ENCODE peak calls at places on chromosomes 12 and 14, in ten cellular contexts. T, Y, A, J, K, G, H, E, L and I are unnamed samples.

GRCh38 chr14:96626916-96627315 is 124.7 kb downstream of the PAPOLA start:
- DNase-seq in L (no peak), G (no peak), H (no peak), E (no peak), J (peak; percentile 10), T (peak; percentile 7), A (peak; percentile 39), Y (no peak), K (no peak), I (no peak)

GRCh38 chr14:65940056-65940735 is 527.7 kb downstream of the FUT8 start:
- DNase-seq in G (no peak), K (no peak), J (no peak), Y (no peak), H (no peak), T (peak; percentile 50), A (peak; percentile 50), E (no peak), L (no peak), I (no peak)

GRCh38 chr14:100524233-100524932 is 62.8 kb downstream of the BEGAIN start:
- DNase-seq in Y (no peak), H (no peak), L (no peak), G (no peak), K (no peak), J (no peak), A (no peak), T (no peak), E (no peak), I (no peak)

GRCh38 chr14:104472536-104473243 is 106.9 kb upstream of the C14orf180 start:
- DNase-seq in J (no peak), T (no peak), Y (no peak), H (no peak), E (no peak), K (no peak), L (no peak), G (no peak), A (no peak), I (no peak)

GRCh38 chr12:101581190-101581589 is 13.6 kb upstream of the MYBPC1 start:
- DNase-seq in G (no peak), J (no peak), H (no peak), A (no peak), Y (no peak), L (no peak), T (no peak), E (no peak), K (no peak), I (no peak)

GRCh38 chr12:48717252-48717695 is 767 bp upstream of the CCNT1 start:
- DNase-seq in Y (no peak), H (no peak), L (no peak), K (no peak), E (no peak), T (peak; percentile 17), A (no peak), G (no peak), J (no peak), I (no peak)

GRCh38 chr14:72013606-72014129 is 81.4 kb downstream of the RGS6 start:
- DNase-seq in T (no peak), J (no peak), G (no peak), A (no peak), L (no peak), K (no peak), Y (no peak), H (no peak), E (no peak), I (no peak)

GRCh38 chr12:123807670-123808069 is 45.6 kb downstream of the DNAH10 start:
- DNase-seq in T (peak; percentile 18), H (no peak), K (no peak), J (no peak), A (no peak), L (no peak), G (no peak), Y (no peak), E (no peak), I (no peak)

GRCh38 chr12:72995616-72996015 is 723.4 kb downstream of the TRHDE start:
- DNase-seq in G (no peak), Y (no peak), L (no peak), H (no peak), T (peak; percentile 16), A (no peak), K (no peak), J (no peak), E (no peak), I (no peak)

GRCh38 chr12:26976687-26977086 is 37.5 kb downstream of the TM7SF3 start:
- DNase-seq in J (no peak), L (no peak), E (no peak), H (no peak), G (no peak), Y (no peak), K (no peak), A (no peak), T (peak; percentile 68), I (no peak)

GRCh38 chr12:116473416-116473815 is 85.8 kb upstream of the MAP1LC3B2 start:
- DNase-seq in T (no peak), K (no peak), H (no peak), L (no peak), J (no peak), E (no peak), Y (no peak), G (no peak), A (no peak), I (no peak)

GRCh38 chr14:105168496-105168978 is at the start of gene JAG2:
- DNase-seq in T (no peak), E (no peak), G (no peak), Y (peak; percentile 51), L (no peak), J (no peak), K (no peak), A (no peak), H (peak; percentile 9), I (peak; percentile 47)

GRCh38 chr14:78851189-78851588 is 681.0 kb downstream of the NRXN3 start:
- DNase-seq in J (no peak), E (no peak), G (no peak), L (no peak), K (no peak), A (no peak), T (no peak), H (no peak), Y (no peak), I (no peak)

GRCh38 chr14:88698651-88699050 is 94.1 kb downstream of the EML5 start:
- DNase-seq in T (no peak), Y (no peak), K (no peak), J (no peak), G (no peak), H (no peak), A (no peak), E (no peak), L (no peak), I (no peak)

GRCh38 chr14:101058571-101058970 is 155.0 kb upstream of the RTL1 start:
- DNase-seq in K (no peak), J (no peak), G (peak; percentile 14), H (no peak), T (no peak), L (no peak), E (no peak), A (no peak), Y (no peak), I (no peak)

GRCh38 chr14:26395726-26396125 is 202.1 kb downstream of the NOVA1 start:
- DNase-seq in H (no peak), G (no peak), T (no peak), E (no peak), J (no peak), Y (no peak), K (no peak), A (no peak), L (no peak), I (no peak)

GRCh38 chr12:91866566-91866965 is 279.1 kb downstream of the BTG1 start:
- DNase-seq in T (no peak), H (no peak), G (no peak), A (no peak), Y (no peak), E (no peak), J (no peak), K (no peak), L (no peak), I (no peak)

GRCh38 chr12:47328831-47329545 is 249.2 kb upstream of the AMIGO2 start:
- DNase-seq in J (no peak), T (no peak), A (no peak), K (no peak), L (peak; percentile 38), G (peak; percentile 53), H (no peak), Y (no peak), E (no peak), I (no peak)

GRCh38 chr12:24039113-24039525 is 89.6 kb upstream of the SOX5 start:
- DNase-seq in A (no peak), J (no peak), G (no peak), Y (no peak), K (no peak), L (peak; percentile 59), T (no peak), H (peak; percentile 43), E (no peak), I (no peak)

GRCh38 chr14:84036863-84037262 is 1493.1 kb upstream of the FLRT2 start:
- DNase-seq in Y (no peak), H (no peak), L (peak; percentile 3), K (no peak), E (no peak), T (no peak), J (no peak), G (peak; percentile 48), A (no peak), I (no peak)

GRCh38 chr12:130068741-130069140 is 93.5 kb upstream of the FZD10 start:
- DNase-seq in E (no peak), T (no peak), L (no peak), G (no peak), A (no peak), J (no peak), Y (no peak), H (no peak), K (no peak), I (no peak)

GRCh38 chr12:85558684-85559083 is 277.5 kb downstream of the RASSF9 start:
- DNase-seq in L (no peak), J (no peak), G (no peak), E (no peak), K (no peak), H (no peak), A (no peak), Y (no peak), T (no peak), I (no peak)

GRCh38 chr12:32921397-32921796 is 24.8 kb upstream of the PKP2 start:
- DNase-seq in T (no peak), E (no peak), J (no peak), L (no peak), A (no peak), K (no peak), H (peak; percentile 55), G (no peak), Y (no peak), I (no peak)

GRCh38 chr14:100106661-100107112 is 41.5 kb downstream of the EVL start:
- DNase-seq in J (peak; percentile 50), Y (no peak), L (no peak), T (no peak), A (peak; percentile 48), K (no peak), H (no peak), E (no peak), G (no peak), I (no peak)

GRCh38 chr12:15928870-15929571 is 17.9 kb downstream of the DERA start:
- DNase-seq in E (no peak), K (no peak), T (no peak), G (no peak), A (no peak), H (no peak), L (no peak), Y (no peak), J (no peak), I (no peak)

GRCh38 chr14:89654998-89655397 is 238.0 kb upstream of the FOXN3 start:
- DNase-seq in T (no peak), A (no peak), E (no peak), H (no peak), J (no peak), L (no peak), K (no peak), Y (no peak), G (no peak), I (no peak)

GRCh38 chr12:5655120-5655519 is 223.2 kb downstream of the NTF3 start:
- DNase-seq in L (no peak), E (no peak), G (no peak), Y (no peak), J (no peak), T (no peak), A (no peak), K (no peak), H (no peak), I (no peak)

GRCh38 chr14:90616313-90616712 is 199.9 kb downstream of the TTC7B start:
- DNase-seq in J (no peak), Y (no peak), H (no peak), K (no peak), A (no peak), L (no peak), T (no peak), G (no peak), E (no peak), I (no peak)